ENCODE peak calls at places on chromosome 6, in ten cellular contexts. W, Z, V, K, A, Q, J, E, X and Y are unnamed samples.

GRCh38 chr6:135932651-135933050 is 81.2 kb downstream of the PDE7B start:
- DNase-seq in V (no peak), J (no peak), E (no peak), W (no peak), X (no peak), A (no peak), Z (no peak), K (no peak), Q (no peak), Y (no peak)

GRCh38 chr6:133891814-133892443 is 3.0 kb downstream of the TCF21 start:
- DNase-seq in W (no peak), Q (no peak), X (no peak), A (no peak), J (no peak), Z (no peak), V (no peak), E (no peak), K (no peak), Y (no peak)

GRCh38 chr6:168332020-168332419 is 12.4 kb upstream of the DACT2 start:
- DNase-seq in E (no peak), X (no peak), Q (no peak), K (no peak), W (no peak), V (no peak), J (no peak), Z (no peak), A (no peak), Y (no peak)

GRCh38 chr6:152371775-152372174 is 265.4 kb downstream of the SYNE1 start:
- DNase-seq in E (no peak), V (no peak), W (no peak), Q (no peak), A (no peak), J (no peak), Z (no peak), X (no peak), K (no peak), Y (no peak)

GRCh38 chr6:2734517-2735076 is 16.1 kb downstream of the MYLK4 start:
- DNase-seq in Z (no peak), V (no peak), Q (no peak), E (no peak), A (no peak), X (no peak), J (no peak), K (no peak), W (no peak), Y (no peak)

GRCh38 chr6:76681781-76682180 is 609.3 kb upstream of the IMPG1 start:
- DNase-seq in K (no peak), V (no peak), W (no peak), X (no peak), A (no peak), Q (no peak), J (no peak), E (no peak), Z (no peak), Y (no peak)

GRCh38 chr6:30727920-30728605 is 7.9 kb downstream of the TUBB start:
- DNase-seq in J (no peak), V (no peak), A (no peak), E (no peak), K (no peak), Z (no peak), W (no peak), X (peak; percentile 53), Q (no peak), Y (no peak)

GRCh38 chr6:128882991-128883571 is at the start of gene LAMA2:
- DNase-seq in Q (peak; percentile 90), J (no peak), A (peak; percentile 72), E (no peak), W (peak; percentile 41), Z (peak; percentile 29), K (peak; percentile 92), X (peak; percentile 4), V (no peak), Y (no peak)

GRCh38 chr6:43983632-43984031 is 143.6 kb downstream of the MRPL14 start:
- DNase-seq in W (no peak), Z (no peak), K (peak; percentile 18), E (no peak), A (no peak), V (no peak), Q (no peak), J (no peak), X (no peak), Y (no peak)

GRCh38 chr6:137514418-137514817 is 20.2 kb upstream of the OLIG3 start:
- DNase-seq in K (no peak), J (no peak), W (no peak), Q (no peak), A (no peak), Z (no peak), V (no peak), E (no peak), X (no peak), Y (no peak)
- H3K27ac ChIP-seq in K (no peak overlapping the region), J (no peak overlapping the region), W (no peak overlapping the region), Q (no peak overlapping the region), A (no peak overlapping the region), Z (no peak overlapping the region), V (no peak overlapping the region), E (no peak overlapping the region), X (no peak overlapping the region), Y (no peak overlapping the region)

GRCh38 chr6:159966981-159967380 is 1.9 kb upstream of the IGF2R start:
- DNase-seq in X (no peak), A (no peak), J (peak; percentile 76), W (no peak), Z (no peak), E (no peak), Q (no peak), K (no peak), V (no peak), Y (no peak)

GRCh38 chr6:159969921-159970320 is 1.0 kb downstream of the IGF2R start:
- DNase-seq in J (peak; percentile 63), Z (no peak), Q (no peak), A (peak; percentile 46), V (no peak), E (peak; percentile 61), X (peak; percentile 44), W (peak; percentile 70), K (peak; percentile 82), Y (no peak)

GRCh38 chr6:159969204-159969912 is 476 bp downstream of the IGF2R start:
- DNase-seq in V (peak; percentile 53), E (peak; percentile 25), A (peak; percentile 31), J (peak; percentile 29), Q (peak; percentile 83), X (no peak), W (peak; percentile 42), K (peak; percentile 76), Z (no peak), Y (no peak)

GRCh38 chr6:159968295-159969203 is at the start of gene IGF2R:
- DNase-seq in A (peak; percentile 96), V (peak; percentile 96), K (peak; percentile 98), E (peak; percentile 96), W (peak; percentile 96), J (peak; percentile 86), Q (peak; percentile 96), X (peak; percentile 95), Z (no peak), Y (no peak)

DNA sequence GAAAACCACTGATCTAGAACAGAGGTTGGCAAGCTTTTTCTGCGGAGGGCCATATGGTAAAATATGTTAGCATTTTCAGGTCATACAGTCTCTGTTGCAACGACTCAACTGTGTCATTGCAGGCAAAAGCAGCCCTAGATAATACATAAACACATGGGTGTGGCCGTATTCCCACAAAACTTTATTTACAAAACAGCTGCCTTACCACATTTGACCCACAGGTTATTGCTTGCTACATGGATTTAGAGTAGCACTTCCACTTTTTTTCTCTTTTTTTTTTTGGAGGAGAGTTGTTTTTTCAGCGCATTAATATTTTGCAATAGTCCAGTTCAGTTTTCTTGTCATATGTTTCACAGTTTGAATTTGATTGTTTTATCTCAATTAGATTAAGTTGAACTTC is 2.5 kb upstream of the IGF2R start:
- DNase-seq in E (no peak), A (no peak), Q (no peak), Z (no peak), V (no peak), X (no peak), K (no peak), J (no peak), W (no peak), Y (no peak)
- H3K27ac ChIP-seq in E (no peak overlapping the region), A (no peak overlapping the region), Q (no peak overlapping the region), Z (no peak overlapping the region), V (no peak overlapping the region), X (no peak overlapping the region), K (no peak overlapping the region), J (peak overlapping the region; percentile 46), W (no peak overlapping the region), Y (no peak overlapping the region)

GRCh38 chr6:39896701-39897100 is 37.6 kb downstream of the MOCS1 start:
- DNase-seq in Q (no peak), W (no peak), X (no peak), K (no peak), E (no peak), V (no peak), Z (no peak), J (no peak), A (no peak), Y (no peak)
- H3K27ac ChIP-seq in Q (no peak overlapping the region), W (no peak overlapping the region), X (no peak overlapping the region), K (no peak overlapping the region), E (no peak overlapping the region), V (no peak overlapping the region), Z (no peak overlapping the region), J (no peak overlapping the region), A (no peak overlapping the region), Y (no peak overlapping the region)

GRCh38 chr6:108455688-108456087 is 105.0 kb upstream of the FOXO3 start:
- DNase-seq in Q (no peak), J (no peak), X (no peak), E (no peak), W (no peak), A (no peak), V (no peak), K (no peak), Z (no peak), Y (no peak)

GRCh38 chr6:108453601-108454157 is 107.0 kb upstream of the FOXO3 start:
- DNase-seq in Z (peak; percentile 11), Q (no peak), E (peak; percentile 3), K (no peak), J (no peak), A (no peak), W (no peak), V (no peak), X (no peak), Y (no peak)

GRCh38 chr6:108448481-108448880 is 112.2 kb upstream of the FOXO3 start:
- DNase-seq in A (no peak), X (no peak), E (no peak), K (no peak), Q (no peak), J (no peak), Z (no peak), W (no peak), V (no peak), Y (no peak)

GRCh38 chr6:108454356-108454755 is 106.4 kb upstream of the FOXO3 start:
- DNase-seq in E (no peak), A (no peak), W (peak; percentile 56), Z (no peak), K (no peak), X (no peak), J (no peak), Q (no peak), V (no peak), Y (no peak)

DNA sequence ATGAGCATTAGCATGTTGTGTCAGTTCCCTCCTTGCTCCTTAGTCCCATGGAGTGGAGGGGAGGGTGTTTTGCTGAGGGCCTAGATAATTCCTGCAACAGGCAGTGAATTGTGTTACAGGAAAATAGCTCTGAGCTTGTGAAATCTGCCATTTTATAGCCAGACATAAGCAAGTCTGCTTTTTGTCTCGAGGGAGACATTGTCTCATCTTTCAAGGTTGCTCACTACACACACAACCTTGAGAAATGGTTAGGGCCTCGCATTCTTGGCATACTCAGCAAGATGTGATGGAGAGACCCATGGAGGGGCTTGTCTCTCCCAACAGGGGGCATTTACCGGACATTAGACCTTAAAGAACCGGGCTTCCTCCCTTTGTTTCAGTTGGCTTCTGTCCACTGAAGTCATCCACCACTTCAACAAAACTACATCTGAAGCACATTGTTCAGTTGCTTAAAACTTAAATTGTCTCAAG is 108.0 kb upstream of the FOXO3 start:
- DNase-seq in V (no peak), Z (no peak), A (no peak), Q (no peak), K (no peak), W (no peak), X (no peak), E (no peak), J (no peak), Y (no peak)
- H3K27ac ChIP-seq in V (no peak overlapping the region), Z (no peak overlapping the region), A (no peak overlapping the region), Q (no peak overlapping the region), K (no peak overlapping the region), W (no peak overlapping the region), X (no peak overlapping the region), E (no peak overlapping the region), J (no peak overlapping the region), Y (peak overlapping the region; percentile 87)